ENCODE peak calls at places on chromosomes 3 and 15, in eight cellular contexts. U is transverse colon, R is breast epithelium, Y is spleen, P is endothelial cell of umbilical vein, M is HCT116, O is upper lobe of left lung, L is HL-60. E is an unnamed sample.

GRCh38 chr15:29438714-29439076 is 169.1 kb upstream of the NSMCE3 start:
- DNase-seq in Y (no peak), L (no peak), P (no peak), U (no peak), O (no peak), M (no peak), R (no peak), E (no peak)

GRCh38 chr3:190621971-190622370 is 108.1 kb downstream of the IL1RAP start:
- DNase-seq in O (no peak), M (no peak), R (no peak), Y (no peak), P (no peak), L (peak), U (no peak), E (no peak)

GRCh38 chr3:33130144-33130543 is 16.3 kb downstream of the CRTAP start:
- DNase-seq in L (no peak), O (no peak), U (no peak), R (no peak), Y (no peak), M (no peak), P (peak), E (no peak)

GRCh38 chr3:127487196-127487595 is 103.3 kb downstream of the TPRA1 start:
- DNase-seq in Y (no peak), M (no peak), P (no peak), L (no peak), R (no peak), O (no peak), U (no peak), E (no peak)

GRCh38 chr15:89575656-89576416 is 567 bp downstream of the TICRR start:
- DNase-seq in L (no peak), U (no peak), Y (no peak), O (peak), R (no peak), M (no peak), P (peak), E (no peak)

GRCh38 chr3:79203144-79203519 is 564.7 kb downstream of the ROBO1 start:
- DNase-seq in R (no peak), O (no peak), L (no peak), P (no peak), M (no peak), U (no peak), Y (no peak), E (no peak)

GRCh38 chr3:59818033-59818936 is 768.5 kb upstream of the CFAP20DC start:
- DNase-seq in O (no peak), R (peak), P (no peak), L (no peak), Y (no peak), U (peak), M (peak), E (peak)

GRCh38 chr15:71940004-71940588 is 129.7 kb downstream of the NR2E3 start:
- DNase-seq in O (no peak), R (no peak), M (no peak), Y (no peak), U (no peak), L (no peak), P (no peak), E (no peak)

GRCh38 chr3:48411606-48412374 is 18.1 kb downstream of the PLXNB1 start:
- DNase-seq in U (no peak), O (no peak), L (no peak), R (no peak), Y (peak), P (no peak), M (no peak), E (no peak)

GRCh38 chr3:79317551-79318518 is 450.0 kb downstream of the ROBO1 start:
- DNase-seq in U (no peak), O (no peak), P (no peak), R (no peak), Y (no peak), L (no peak), M (no peak), E (no peak)

GRCh38 chr3:161221881-161222600 is 930 bp downstream of the NMD3 start:
- DNase-seq in O (no peak), U (peak), Y (no peak), P (peak), L (peak), M (no peak), R (no peak), E (no peak)

GRCh38 chr3:14253983-14254382 is 75.4 kb downstream of the LSM3 start:
- DNase-seq in P (no peak), M (no peak), Y (no peak), L (no peak), R (no peak), U (no peak), O (no peak), E (no peak)

GRCh38 chr3:141280086-141280485 is 48.5 kb downstream of the PXYLP1 start:
- DNase-seq in P (no peak), L (no peak), R (peak), M (no peak), Y (no peak), U (no peak), O (no peak), E (no peak)

GRCh38 chr15:89179966-89180875 is 41.2 kb downstream of the RLBP1 start:
- DNase-seq in R (no peak), L (no peak), Y (no peak), M (no peak), P (no peak), O (no peak), U (no peak), E (no peak)

GRCh38 chr3:195226445-195226844 is 44.5 kb downstream of the XXYLT1 start:
- DNase-seq in M (no peak), P (no peak), Y (peak), L (no peak), O (no peak), U (no peak), R (no peak), E (peak)

GRCh38 chr3:55166577-55167555 is 239.0 kb upstream of the LRTM1 start:
- DNase-seq in U (peak), L (no peak), Y (no peak), O (no peak), R (no peak), P (no peak), M (no peak), E (peak)

GRCh38 chr15:99455796-99456160 is 110.0 kb upstream of the MEF2A start:
- DNase-seq in P (no peak), Y (no peak), O (no peak), L (no peak), U (no peak), M (no peak), R (peak), E (no peak)

GRCh38 chr3:156005698-156006097 is 114.7 kb upstream of the KCNAB1 start:
- DNase-seq in Y (no peak), M (no peak), R (no peak), U (no peak), O (no peak), L (no peak), P (no peak), E (no peak)

GRCh38 chr3:156014456-156014855 is 105.9 kb upstream of the KCNAB1 start:
- DNase-seq in R (no peak), L (no peak), M (no peak), O (no peak), P (no peak), Y (no peak), U (no peak), E (no peak)

GRCh38 chr3:156010829-156011228 is 109.5 kb upstream of the KCNAB1 start:
- DNase-seq in M (peak), O (no peak), R (no peak), L (no peak), U (no peak), Y (no peak), P (no peak), E (no peak)
- TF ChIP-seq CTCF in M (peak), O (no peak), R (no peak), L (no peak), U (no peak), Y (no peak), P (no peak), E (no peak)

GRCh38 chr3:196990654-196991053 is 22.0 kb upstream of the PIGZ start:
- DNase-seq in L (no peak), M (no peak), R (no peak), P (no peak), O (no peak), U (no peak), Y (peak), E (no peak)
- TF ChIP-seq POLR2AphosphoS5 in L (no peak), M (no peak), R (no peak), P (no peak), O (no peak), U (no peak), Y (no peak), E (no peak)

GRCh38 chr3:196547067-196547466 is 21.3 kb downstream of the WDR53 start:
- DNase-seq in R (no peak), O (no peak), M (no peak), P (no peak), U (no peak), Y (no peak), L (no peak), E (no peak)
- TF ChIP-seq CTCF in R (no peak), O (no peak), M (no peak), P (no peak), U (no peak), Y (no peak), L (no peak), E (no peak)

GRCh38 chr3:111831840-111832239 is 27.2 kb upstream of the PHLDB2 start:
- DNase-seq in P (no peak), R (no peak), O (no peak), L (no peak), Y (no peak), M (no peak), U (no peak), E (no peak)
- TF ChIP-seq POLR2AphosphoS5 in P (no peak), R (no peak), O (no peak), L (no peak), Y (no peak), M (no peak), U (no peak), E (no peak)

E was measured in stomach.